ENCODE peak calls at places on chromosomes 6 and 20, in four cellular contexts. S, M, T and P are unnamed samples. For H3K4me1, the result is how much of the 10 kb centered on the place peaks cover.

GRCh38 chr6:132933085-132933484 is 118.7 kb downstream of the RPS12 start:
- DNase-seq in S (no peak), M (no peak), T (no peak), P (no peak)

GRCh38 chr20:60572991-60573390 is 614.8 kb downstream of the CDH26 start:
- DNase-seq in S (no peak), M (no peak), T (no peak), P (no peak)

GRCh38 chr6:10662207-10662606 is 32.2 kb downstream of the C6orf52 start:
- DNase-seq in S (no peak), M (peak), T (no peak), P (no peak)

GRCh38 chr6:84177253-84177652 is 50.2 kb downstream of the CEP162 start:
- DNase-seq in S (no peak), M (no peak), T (no peak), P (no peak)

GRCh38 chr6:8082954-8083858 is 19.0 kb upstream of the BLOC1S5 start:
- DNase-seq in S (no peak), M (peak), T (no peak), P (no peak)

GRCh38 chr20:62635852-62636251 is 6.5 kb upstream of the SLCO4A1 start:
- DNase-seq in S (no peak), M (no peak), T (no peak), P (no peak)

GRCh38 chr6:157778719-157779118 is 44.3 kb upstream of the SNX9 start:
- DNase-seq in S (no peak), M (no peak), T (no peak), P (no peak)

GRCh38 chr6:54282186-54282585 is 26.1 kb upstream of the TINAG start:
- DNase-seq in S (no peak), M (no peak), T (peak), P (no peak)

GRCh38 chr6:106287215-106287614 is 38.3 kb downstream of the ATG5 start:
- DNase-seq in S (no peak), M (peak), T (no peak), P (no peak)

GRCh38 chr20:58555078-58555765 is 40.0 kb upstream of the APCDD1L start:
- DNase-seq in S (no peak), M (no peak), T (peak), P (no peak)

GRCh38 chr6:54020311-54020710 is 90.9 kb upstream of the MLIP start:
- DNase-seq in S (no peak), M (no peak), T (no peak), P (no peak)

GRCh38 chr20:63161176-63161651 is 54.7 kb downstream of the YTHDF1 start:
- DNase-seq in S (no peak), M (no peak), T (no peak), P (no peak)

GRCh38 chr6:13378669-13379590 is 50.6 kb upstream of the TBC1D7 start:
- DNase-seq in S (no peak), M (peak), T (no peak), P (no peak)

GRCh38 chr6:126033696-126034095 is 47.4 kb downstream of the TRMT11 start:
- DNase-seq in S (no peak), M (peak), T (no peak), P (no peak)

GRCh38 chr6:105595829-105596228 is 192.9 kb upstream of the PREP start:
- DNase-seq in S (no peak), M (no peak), T (no peak), P (no peak)

GRCh38 chr6:138275976-138276375 is 57.7 kb upstream of the PBOV1 start:
- DNase-seq in S (no peak), M (peak), T (no peak), P (no peak)

GRCh38 chr6:21900730-21901129 is 307.2 kb downstream of the SOX4 start:
- DNase-seq in S (no peak), M (no peak), T (peak), P (no peak)

GRCh38 chr6:5869261-5869660 is 137.5 kb downstream of the NRN1 start:
- DNase-seq in S (no peak), M (no peak), T (no peak), P (no peak)

GRCh38 chr20:57400821-57401564 is 9.8 kb downstream of the RBM38 start:
- DNase-seq in S (no peak), M (no peak), T (no peak), P (no peak)

GRCh38 chr6:117540670-117541069 is 58.2 kb downstream of the DCBLD1 start:
- DNase-seq in S (no peak), M (no peak), T (no peak), P (no peak)

GRCh38 chr20:21360686-21361085 is 36.6 kb downstream of the NKX2-4 start:
- DNase-seq in S (no peak), M (no peak), T (no peak), P (no peak)

GRCh38 chr20:56986931-56987720 is 279.3 kb downstream of the BMP7 start:
- DNase-seq in S (no peak), M (no peak), T (no peak), P (no peak)

GRCh38 chr20:367486-367887 is 13.1 kb upstream of the TRIB3 start:
- DNase-seq in S (no peak), M (no peak), T (no peak), P (no peak)

GRCh38 chr6:113128020-113128419 is 729.1 kb upstream of the MARCKS start:
- DNase-seq in S (no peak), M (no peak), T (no peak), P (no peak)

GRCh38 chr6:29589423-29590048 is 4.6 kb downstream of the OR2H2 start:
- DNase-seq in S (peak), M (peak), T (no peak), P (no peak)

GRCh38 chr20:38986663-38987062 is 24.5 kb downstream of the DHX35 start:
- DNase-seq in S (no peak), M (no peak), T (no peak), P (no peak)

GRCh38 chr6:143674466-143675114 is 3.2 kb upstream of the PHACTR2 start:
- DNase-seq in S (no peak), M (no peak), T (no peak), P (no peak)
- H3K4me1 ChIP-seq in S (under half), M (under half), T (under half), P (under half)

DNA sequence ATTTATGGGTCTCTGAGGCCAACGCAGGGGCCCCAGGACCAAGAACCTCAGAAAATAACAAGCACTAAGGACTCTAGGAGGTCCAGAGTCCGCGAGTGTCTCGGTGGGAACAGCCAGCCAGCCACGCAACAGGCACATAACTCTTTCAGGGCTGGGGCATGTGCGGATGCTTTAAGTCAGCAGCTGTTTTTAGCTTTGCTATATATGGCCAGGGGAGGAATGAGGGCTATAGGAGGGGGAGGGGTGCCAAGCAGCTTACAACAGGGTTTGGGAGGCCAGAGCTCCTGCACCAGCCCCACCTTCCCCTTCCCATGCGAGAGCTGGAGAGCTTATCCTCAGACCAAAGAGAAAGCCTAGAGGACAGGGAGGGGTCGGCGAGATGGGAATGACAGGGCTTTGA is 6.2 kb downstream of the JPH2 start:
- DNase-seq in S (no peak), M (peak), T (no peak), P (peak)
- H3K4me1 ChIP-seq in S (under half), M (under half), T (under half), P (half or more)

GRCh38 chr6:85579581-85579980 is 14.1 kb downstream of the SNX14 start:
- DNase-seq in S (no peak), M (peak), T (no peak), P (no peak)

GRCh38 chr6:85576479-85576878 is 17.2 kb downstream of the SNX14 start:
- DNase-seq in S (no peak), M (no peak), T (no peak), P (no peak)

GRCh38 chr6:85580104-85580877 is 13.4 kb downstream of the SNX14 start:
- DNase-seq in S (no peak), M (peak), T (no peak), P (no peak)

GRCh38 chr6:85581572-85581971 is 12.1 kb downstream of the SNX14 start:
- DNase-seq in S (no peak), M (no peak), T (no peak), P (no peak)

DNA sequence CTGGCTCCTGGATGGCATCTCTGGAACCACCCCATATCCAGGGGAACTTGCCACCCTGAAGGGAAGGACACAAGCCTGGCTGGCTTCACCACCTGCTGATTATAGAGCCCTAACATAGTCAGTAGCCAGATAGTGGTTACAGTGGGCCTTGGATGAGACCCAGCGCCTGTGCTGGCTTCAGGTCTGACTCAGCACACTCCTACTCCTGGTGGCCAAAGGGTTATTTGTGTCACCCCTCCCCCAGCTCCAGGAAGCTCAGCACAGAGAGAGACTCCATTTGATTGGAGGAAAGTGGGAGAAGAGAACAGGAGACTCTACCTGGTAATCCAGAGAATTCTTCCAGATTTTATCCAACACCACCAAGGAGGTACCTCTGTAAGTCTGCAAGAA is 12.8 kb downstream of the SNX14 start:
- DNase-seq in S (no peak), M (peak), T (no peak), P (no peak)
- H3K4me1 ChIP-seq in S (under half), M (under half), T (under half), P (under half)

GRCh38 chr6:34057790-34058189 is 88.1 kb downstream of the GRM4 start:
- DNase-seq in S (no peak), M (no peak), T (no peak), P (no peak)
- H3K4me1 ChIP-seq in S (under half), M (under half), T (under half), P (under half)

DNA sequence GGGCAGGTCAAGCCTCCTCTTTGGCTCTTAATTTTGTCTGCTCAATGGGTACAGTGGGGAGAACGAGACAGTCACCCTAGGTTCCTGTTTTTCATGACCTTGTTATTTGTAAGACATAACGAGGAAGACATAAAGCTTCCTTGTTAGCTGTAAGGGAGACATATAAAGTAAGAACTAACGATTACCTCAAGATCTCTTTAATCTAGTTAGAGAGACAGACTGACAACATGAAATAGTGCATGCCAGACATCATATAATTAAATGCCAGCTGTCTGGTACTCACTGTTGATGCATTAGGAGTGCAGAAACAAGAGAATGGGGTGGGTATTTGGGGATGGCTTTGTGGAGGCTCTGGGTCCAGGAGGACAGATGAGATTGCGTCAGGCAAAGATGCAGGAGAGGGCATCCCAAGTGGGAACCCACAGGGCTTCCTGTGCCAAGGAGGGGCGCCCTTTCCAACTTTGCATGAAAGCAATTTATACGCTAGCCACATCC is 3.8 kb upstream of the CCDC167 start:
- DNase-seq in S (no peak), M (no peak), T (no peak), P (no peak)
- H3K4me1 ChIP-seq in S (half or more), M (under half), T (under half), P (under half)

GRCh38 chr20:53841741-53842140 is 228.7 kb downstream of the BCAS1 start:
- DNase-seq in S (no peak), M (no peak), T (no peak), P (no peak)

GRCh38 chr20:53840462-53841000 is 229.9 kb downstream of the BCAS1 start:
- DNase-seq in S (no peak), M (no peak), T (no peak), P (no peak)

GRCh38 chr20:53843645-53844044 is 226.7 kb downstream of the BCAS1 start:
- DNase-seq in S (no peak), M (no peak), T (no peak), P (no peak)

GRCh38 chr20:53844259-53844658 is 226.1 kb downstream of the BCAS1 start:
- DNase-seq in S (no peak), M (no peak), T (no peak), P (no peak)

DNA sequence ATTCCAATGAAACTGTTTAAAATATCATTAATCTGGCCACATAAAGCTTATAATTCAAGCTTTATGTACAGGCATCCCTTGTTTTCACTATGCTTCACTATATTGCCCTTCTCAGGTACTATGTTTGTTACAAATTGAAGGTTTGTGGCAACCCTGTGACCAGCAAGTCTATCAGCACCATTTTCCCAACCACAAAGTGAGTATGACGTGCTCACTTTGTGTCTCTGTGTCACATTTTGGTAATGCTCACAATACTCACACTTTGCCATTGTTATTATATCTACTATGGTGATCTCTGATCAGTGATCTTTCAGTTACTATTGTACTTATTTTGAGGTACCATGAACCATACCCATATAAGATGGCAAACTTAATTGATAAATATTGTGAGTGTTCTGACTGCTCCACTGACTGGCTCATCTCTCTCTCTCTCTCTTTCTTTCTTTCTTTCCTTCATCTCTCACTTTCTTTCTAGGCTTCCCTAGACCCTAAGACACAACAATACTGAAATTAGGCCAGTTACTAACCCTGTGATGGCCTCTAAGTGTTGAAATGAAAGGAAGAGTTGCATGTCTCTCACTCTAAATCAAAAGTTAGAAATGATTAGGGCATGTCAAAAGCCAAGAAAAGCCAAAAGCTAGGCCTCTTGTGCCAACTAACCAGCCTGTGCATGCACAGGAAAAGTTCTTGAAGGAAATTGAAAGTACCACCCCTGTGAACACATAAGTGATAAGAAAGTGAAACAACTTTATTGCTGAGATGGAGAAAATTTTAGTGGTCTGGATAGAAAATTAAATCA is 227.9 kb downstream of the BCAS1 start:
- DNase-seq in S (peak), M (no peak), T (no peak), P (no peak)
- H3K4me1 ChIP-seq in S (under half), M (under half), T (under half), P (under half)

GRCh38 chr20:46364670-46365482 is 41.5 kb downstream of the ELMO2 start:
- DNase-seq in S (no peak), M (no peak), T (no peak), P (no peak)
- H3K4me1 ChIP-seq in S (half or more), M (under half), T (under half), P (under half)

GRCh38 chr20:41052742-41053419 is 24.3 kb downstream of the TOP1 start:
- DNase-seq in S (no peak), M (no peak), T (no peak), P (no peak)
- H3K4me1 ChIP-seq in S (under half), M (under half), T (under half), P (half or more)

GRCh38 chr6:44054635-44055559 is 72.4 kb downstream of the MRPL14 start:
- DNase-seq in S (no peak), M (no peak), T (peak), P (no peak)
- H3K4me1 ChIP-seq in S (under half), M (under half), T (half or more), P (under half)

GRCh38 chr6:3746696-3747095 is 4.8 kb downstream of the PXDC1 start:
- DNase-seq in S (no peak), M (no peak), T (no peak), P (no peak)
- H3K4me1 ChIP-seq in S (under half), M (under half), T (under half), P (half or more)